ENCODE peak calls at places on chromosomes 12 and 14, in seven cellular contexts. One of them, this sample, is unnamed. For H3K4me1, the result is how much of the 10 kb centered on the place peaks cover.

GRCh38 chr12:34357791-34358190 is 335.5 kb downstream of the ALG10 start:
- DNase-seq in GM23338: no peak
- DNase-seq in ascending aorta: no peak
- DNase-seq in K562: no peak
- DNase-seq in A549: no peak
- DNase-seq in cardiac muscle cell: no peak
- DNase-seq in ovary: no peak
- DNase-seq in this sample: no peak

GRCh38 chr12:58026892-58027891 is 85.8 kb downstream of the ATP23 start:
- DNase-seq in GM23338: no peak
- DNase-seq in ascending aorta: no peak
- DNase-seq in ovary: no peak
- DNase-seq in A549: no peak
- DNase-seq in cardiac muscle cell: no peak
- DNase-seq in K562: no peak
- DNase-seq in this sample: no peak

GRCh38 chr14:78448483-78449094 is 278.4 kb downstream of the NRXN3 start:
- DNase-seq in A549: peak
- DNase-seq in ascending aorta: no peak
- DNase-seq in ovary: no peak
- DNase-seq in GM23338: peak
- DNase-seq in K562: peak
- DNase-seq in cardiac muscle cell: peak
- DNase-seq in this sample: peak

GRCh38 chr12:88153959-88154358 is 11.9 kb downstream of the TMTC3 start:
- DNase-seq in cardiac muscle cell: peak
- DNase-seq in GM23338: no peak
- DNase-seq in K562: no peak
- DNase-seq in ascending aorta: no peak
- DNase-seq in A549: peak
- DNase-seq in ovary: no peak
- DNase-seq in this sample: no peak

GRCh38 chr12:113443030-113443539 is 20.9 kb downstream of the SDSL start:
- DNase-seq in ovary: no peak
- DNase-seq in A549: no peak
- DNase-seq in ascending aorta: no peak
- DNase-seq in GM23338: no peak
- DNase-seq in K562: peak
- DNase-seq in cardiac muscle cell: no peak
- DNase-seq in this sample: no peak

GRCh38 chr12:85866929-85867776 is 6.9 kb upstream of the NTS start:
- DNase-seq in ovary: no peak
- DNase-seq in GM23338: peak
- DNase-seq in cardiac muscle cell: peak
- DNase-seq in ascending aorta: no peak
- DNase-seq in K562: peak
- DNase-seq in A549: peak
- DNase-seq in this sample: no peak

GRCh38 chr14:61528591-61529021 is 166.7 kb upstream of the HIF1A start:
- DNase-seq in ascending aorta: no peak
- DNase-seq in cardiac muscle cell: no peak
- DNase-seq in GM23338: no peak
- DNase-seq in A549: no peak
- DNase-seq in K562: no peak
- DNase-seq in ovary: no peak
- DNase-seq in this sample: no peak

GRCh38 chr14:105058521-105059034 is 6.7 kb downstream of the GPR132 start:
- DNase-seq in ascending aorta: no peak
- DNase-seq in ovary: no peak
- DNase-seq in K562: no peak
- DNase-seq in cardiac muscle cell: no peak
- DNase-seq in GM23338: no peak
- DNase-seq in A549: no peak
- DNase-seq in this sample: no peak

GRCh38 chr12:121776190-121777098 is 17.0 kb downstream of the RHOF start:
- DNase-seq in cardiac muscle cell: peak
- DNase-seq in ascending aorta: peak
- DNase-seq in GM23338: peak
- DNase-seq in K562: peak
- DNase-seq in A549: peak
- DNase-seq in ovary: peak
- DNase-seq in this sample: peak

GRCh38 chr12:20822925-20823324 is 12.4 kb downstream of the SLCO1B3 start:
- DNase-seq in ovary: no peak
- DNase-seq in A549: peak
- DNase-seq in ascending aorta: no peak
- DNase-seq in GM23338: no peak
- DNase-seq in K562: no peak
- DNase-seq in cardiac muscle cell: no peak
- DNase-seq in this sample: no peak

GRCh38 chr12:104656383-104656782 is 199.6 kb downstream of the CHST11 start:
- DNase-seq in A549: no peak
- DNase-seq in ovary: no peak
- DNase-seq in ascending aorta: no peak
- DNase-seq in cardiac muscle cell: no peak
- DNase-seq in GM23338: no peak
- DNase-seq in K562: no peak
- DNase-seq in this sample: no peak

GRCh38 chr14:50335389-50335788 is 23.3 kb downstream of the DMAC2L start:
- DNase-seq in ovary: peak
- DNase-seq in GM23338: peak
- DNase-seq in cardiac muscle cell: peak
- DNase-seq in ascending aorta: no peak
- DNase-seq in A549: peak
- DNase-seq in K562: no peak
- DNase-seq in this sample: peak

GRCh38 chr12:69987453-69988102 is 162.6 kb downstream of the MYRFL start:
- DNase-seq in ascending aorta: peak
- DNase-seq in A549: peak
- DNase-seq in K562: no peak
- DNase-seq in ovary: no peak
- DNase-seq in cardiac muscle cell: peak
- DNase-seq in GM23338: no peak
- DNase-seq in this sample: no peak

GRCh38 chr12:132740652-132741051 is 21.0 kb downstream of the ANKLE2 start:
- DNase-seq in A549: no peak
- DNase-seq in ovary: no peak
- DNase-seq in ascending aorta: no peak
- DNase-seq in GM23338: no peak
- DNase-seq in K562: no peak
- DNase-seq in cardiac muscle cell: no peak
- DNase-seq in this sample: no peak

GRCh38 chr12:115042341-115042740 is 358.4 kb upstream of the TBX3 start:
- DNase-seq in K562: no peak
- DNase-seq in A549: no peak
- DNase-seq in ascending aorta: no peak
- DNase-seq in GM23338: no peak
- DNase-seq in ovary: no peak
- DNase-seq in cardiac muscle cell: no peak
- DNase-seq in this sample: no peak

GRCh38 chr14:52951730-52952481 is 1.1 kb upstream of the FERMT2 start:
- DNase-seq in A549: peak
- DNase-seq in GM23338: peak
- DNase-seq in cardiac muscle cell: peak
- DNase-seq in ascending aorta: peak
- DNase-seq in K562: peak
- DNase-seq in ovary: peak
- DNase-seq in this sample: peak

GRCh38 chr12:96120359-96121100 is 73.6 kb upstream of the ELK3 start:
- DNase-seq in GM23338: peak
- DNase-seq in A549: no peak
- DNase-seq in cardiac muscle cell: no peak
- DNase-seq in K562: no peak
- DNase-seq in ovary: no peak
- DNase-seq in ascending aorta: peak
- DNase-seq in this sample: peak

GRCh38 chr12:9710584-9711375 is 22.1 kb downstream of the CLECL1 start:
- DNase-seq in ascending aorta: no peak
- DNase-seq in GM23338: peak
- DNase-seq in K562: no peak
- DNase-seq in cardiac muscle cell: no peak
- DNase-seq in A549: no peak
- DNase-seq in ovary: no peak
- DNase-seq in this sample: no peak

GRCh38 chr14:87067061-87067460 is 925.9 kb downstream of the GALC start:
- DNase-seq in ascending aorta: no peak
- DNase-seq in A549: no peak
- DNase-seq in GM23338: no peak
- DNase-seq in cardiac muscle cell: peak
- DNase-seq in K562: no peak
- DNase-seq in ovary: no peak
- DNase-seq in this sample: no peak

GRCh38 chr14:87065366-87065765 is 927.6 kb downstream of the GALC start:
- DNase-seq in ascending aorta: no peak
- DNase-seq in K562: no peak
- DNase-seq in cardiac muscle cell: no peak
- DNase-seq in A549: no peak
- DNase-seq in ovary: no peak
- DNase-seq in GM23338: no peak
- DNase-seq in this sample: no peak

GRCh38 chr14:87063181-87063580 is 929.8 kb downstream of the GALC start:
- DNase-seq in K562: no peak
- DNase-seq in GM23338: no peak
- DNase-seq in cardiac muscle cell: no peak
- DNase-seq in ascending aorta: no peak
- DNase-seq in A549: no peak
- DNase-seq in ovary: no peak
- DNase-seq in this sample: no peak

GRCh38 chr14:87067597-87067996 is 925.4 kb downstream of the GALC start:
- DNase-seq in K562: no peak
- DNase-seq in ascending aorta: no peak
- DNase-seq in ovary: no peak
- DNase-seq in A549: no peak
- DNase-seq in GM23338: no peak
- DNase-seq in cardiac muscle cell: no peak
- DNase-seq in this sample: no peak

DNA sequence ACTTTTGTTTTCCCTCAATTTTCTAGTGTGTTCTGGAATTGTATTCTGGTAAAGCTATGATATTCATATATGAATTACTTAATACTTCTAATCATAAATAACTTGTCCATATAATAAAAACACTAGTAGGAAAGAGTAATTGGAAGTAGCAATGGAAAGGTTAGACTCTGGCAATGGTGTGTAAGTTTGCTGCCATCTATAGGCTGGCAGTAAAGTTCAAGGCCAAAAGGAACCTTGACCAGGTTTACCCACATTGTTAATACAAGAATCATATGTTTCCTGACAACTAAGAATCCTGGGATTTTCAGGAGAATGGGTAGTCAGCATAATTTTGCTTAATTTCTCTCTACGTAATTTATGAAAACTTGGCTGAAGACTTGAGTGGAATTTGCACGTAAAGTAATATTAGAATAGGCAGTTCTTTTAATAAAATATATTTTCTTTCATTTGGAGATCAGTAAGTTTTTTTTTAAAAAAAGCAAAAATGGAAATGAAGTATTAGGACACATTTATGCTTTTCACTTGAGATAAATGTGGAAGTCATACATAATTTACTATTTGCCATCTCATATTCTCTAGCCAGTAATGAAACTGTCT is 926.7 kb downstream of the GALC start:
- DNase-seq in GM23338: peak
- DNase-seq in A549: no peak
- DNase-seq in K562: no peak
- DNase-seq in cardiac muscle cell: peak
- DNase-seq in ovary: no peak
- DNase-seq in ascending aorta: no peak
- DNase-seq in this sample: no peak
- TF ChIP-seq CTCF in GM23338: peak
- TF ChIP-seq CTCF in A549: no peak
- TF ChIP-seq CTCF in K562: no peak
- TF ChIP-seq CTCF in cardiac muscle cell: peak
- TF ChIP-seq CTCF in ovary: no peak
- TF ChIP-seq CTCF in ascending aorta: no peak
- TF ChIP-seq CTCF in this sample: peak

DNA sequence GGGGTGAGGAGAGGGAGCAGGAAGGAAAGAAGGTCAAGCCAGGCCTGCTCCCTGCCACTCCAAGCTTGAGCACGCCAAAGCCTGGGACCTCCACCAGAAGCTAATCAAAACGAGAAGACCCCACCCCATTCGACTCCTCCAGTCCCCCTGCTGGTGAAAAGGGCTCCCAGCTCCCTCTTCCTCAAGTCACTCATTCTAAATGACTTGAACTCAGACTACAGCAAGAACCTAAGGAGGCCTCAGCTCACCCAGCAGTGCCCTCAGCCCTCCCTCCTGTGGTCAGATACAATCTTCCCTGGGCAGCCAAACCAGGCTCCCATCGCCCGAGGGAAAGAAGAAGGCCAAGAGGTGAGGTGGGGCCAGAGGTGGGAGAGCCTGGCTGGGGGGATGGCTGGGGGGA is 17.4 kb downstream of the HDAC7 start:
- DNase-seq in A549: no peak
- DNase-seq in ascending aorta: no peak
- DNase-seq in K562: no peak
- DNase-seq in cardiac muscle cell: no peak
- DNase-seq in GM23338: peak
- DNase-seq in ovary: no peak
- DNase-seq in this sample: no peak
- H3K4me3 ChIP-seq in A549: no peak
- H3K4me3 ChIP-seq in ascending aorta: no peak
- H3K4me3 ChIP-seq in K562: no peak
- H3K4me3 ChIP-seq in cardiac muscle cell: no peak
- H3K4me3 ChIP-seq in GM23338: no peak
- H3K4me3 ChIP-seq in ovary: no peak
- H3K4me3 ChIP-seq in this sample: no peak

DNA sequence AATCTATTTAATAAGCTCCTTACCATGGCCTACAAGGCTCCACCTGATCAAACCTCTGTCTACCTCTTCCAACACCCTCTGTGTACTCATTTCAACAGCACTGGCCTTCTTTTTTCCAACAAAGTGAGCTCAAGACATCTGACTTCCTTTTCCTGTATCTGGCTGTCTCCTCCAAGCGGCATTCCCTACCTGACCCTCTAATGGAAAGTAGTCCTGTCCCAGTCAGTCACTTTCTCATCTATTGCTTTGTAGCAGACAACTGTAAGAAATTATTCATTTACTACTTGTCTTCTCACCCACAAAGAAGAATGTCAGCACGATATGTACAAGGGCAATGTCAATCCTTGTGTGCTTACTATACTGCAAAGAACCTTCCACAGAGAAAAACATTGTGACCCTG is 149.6 kb downstream of the MED13L start:
- DNase-seq in GM23338: no peak
- DNase-seq in K562: no peak
- DNase-seq in A549: no peak
- DNase-seq in ascending aorta: no peak
- DNase-seq in cardiac muscle cell: no peak
- DNase-seq in ovary: no peak
- DNase-seq in this sample: no peak
- H3K4me1 ChIP-seq in GM23338: under half
- H3K4me1 ChIP-seq in K562: under half
- H3K4me1 ChIP-seq in A549: half or more
- H3K4me1 ChIP-seq in ascending aorta: half or more
- H3K4me1 ChIP-seq in cardiac muscle cell: half or more
- H3K4me1 ChIP-seq in ovary: under half
- H3K4me1 ChIP-seq in this sample: under half

DNA sequence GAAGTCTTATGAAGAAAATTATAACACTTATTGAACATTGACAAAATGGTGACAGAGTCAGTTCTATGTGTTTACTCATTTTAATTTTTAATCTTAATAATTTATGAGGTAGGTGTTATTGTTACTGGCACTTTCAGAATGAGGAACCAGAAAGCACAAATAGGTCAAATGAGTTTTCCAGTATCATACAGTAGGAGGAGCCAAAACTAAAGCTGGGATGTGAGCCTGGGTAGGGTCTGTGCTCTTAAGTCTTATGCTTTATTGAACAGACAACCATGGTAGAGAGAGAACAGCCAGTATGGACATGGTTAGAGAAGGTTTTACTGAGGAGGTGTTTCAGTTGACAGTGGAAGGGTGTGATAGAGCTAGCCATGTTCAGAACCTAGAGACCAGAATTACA is 775.7 kb downstream of the TMTC2 start:
- DNase-seq in A549: no peak
- DNase-seq in ovary: no peak
- DNase-seq in ascending aorta: no peak
- DNase-seq in K562: no peak
- DNase-seq in cardiac muscle cell: no peak
- DNase-seq in GM23338: peak
- DNase-seq in this sample: peak
- TF ChIP-seq CTCF in A549: no peak
- TF ChIP-seq CTCF in ovary: no peak
- TF ChIP-seq CTCF in ascending aorta: no peak
- TF ChIP-seq CTCF in K562: no peak
- TF ChIP-seq CTCF in cardiac muscle cell: no peak
- TF ChIP-seq CTCF in GM23338: peak
- TF ChIP-seq CTCF in this sample: peak

This sample was measured in BE2C.